ENCODE peak calls at places on chromosomes 13 and 19, in seven cellular contexts. R is sigmoid colon, O is adrenal gland, W is esophagus squamous epithelium, B is stomach, K is HCT116, F is K562. M is an unnamed sample.

GRCh38 chr13:37134411-37135041 is 29.1 kb upstream of the CSNK1A1L start:
- DNase-seq in R (no peak), O (no peak), F (no peak), K (no peak), B (no peak), W (no peak), M (no peak)

GRCh38 chr13:43005460-43006236 is 13.6 kb upstream of the EPSTI1 start:
- DNase-seq in F (no peak), K (no peak), R (no peak), W (no peak), B (no peak), O (no peak), M (no peak)

GRCh38 chr19:13190781-13191540 is 40.8 kb downstream of the IER2 start:
- DNase-seq in F (peak; percentile 42), B (peak; percentile 69), W (no peak), K (no peak), O (no peak), R (no peak), M (peak; percentile 82)

GRCh38 chr19:13050274-13050673 is 52.4 kb downstream of the LYL1 start:
- DNase-seq in F (no peak), R (no peak), B (no peak), O (no peak), K (no peak), W (no peak), M (no peak)

GRCh38 chr19:2888739-2889224 is 11.9 kb upstream of the ZNF57 start:
- DNase-seq in R (no peak), O (no peak), K (no peak), F (no peak), B (no peak), W (no peak), M (peak; percentile 23)

GRCh38 chr13:43376596-43376995 is 353.2 kb downstream of the DNAJC15 start:
- DNase-seq in K (no peak), B (no peak), O (no peak), R (no peak), F (no peak), W (no peak), M (no peak)

GRCh38 chr13:76778906-76779305 is 107.3 kb downstream of the KCTD12 start:
- DNase-seq in W (no peak), K (no peak), O (no peak), B (no peak), R (no peak), F (no peak), M (no peak)

GRCh38 chr13:113954046-113954841 is 19.6 kb downstream of the C13orf46 start:
- DNase-seq in K (no peak), F (no peak), O (no peak), B (no peak), W (no peak), R (no peak), M (no peak)

GRCh38 chr13:114303700-114304327 is 10.5 kb upstream of the CHAMP1 start:
- DNase-seq in F (no peak), K (no peak), W (no peak), R (no peak), B (no peak), O (no peak), M (no peak)

GRCh38 chr19:42282036-42282762 is 13.1 kb downstream of the CIC start:
- DNase-seq in O (peak; percentile 48), F (no peak), R (peak; percentile 76), K (no peak), B (no peak), W (no peak), M (no peak)

GRCh38 chr13:51895906-51896888 is 34.4 kb downstream of the CCDC70 start:
- DNase-seq in O (peak; percentile 60), W (no peak), R (no peak), K (peak; percentile 29), F (peak; percentile 48), B (peak; percentile 67), M (peak; percentile 57)

GRCh38 chr19:54352546-54352945 is 12.2 kb downstream of the LAIR1 start:
- DNase-seq in O (no peak), F (no peak), K (no peak), B (no peak), W (no peak), R (no peak), M (no peak)

GRCh38 chr19:2602391-2603181 is 99.9 kb downstream of the GNG7 start:
- DNase-seq in W (no peak), O (peak; percentile 64), K (no peak), F (no peak), B (peak; percentile 77), R (peak; percentile 98), M (peak; percentile 74)

GRCh38 chr13:74767031-74767430 is 632.8 kb upstream of the KLF12 start:
- DNase-seq in W (no peak), F (no peak), R (no peak), K (no peak), B (no peak), O (peak; percentile 23), M (no peak)

GRCh38 chr13:89496478-89496877 is 1825.3 kb downstream of the SLITRK5 start:
- DNase-seq in K (no peak), B (no peak), F (no peak), O (no peak), R (no peak), W (no peak), M (no peak)

GRCh38 chr13:26946675-26947342 is 186.2 kb upstream of the GPR12 start:
- DNase-seq in W (no peak), B (no peak), O (no peak), R (no peak), K (peak; percentile 44), F (peak; percentile 39), M (no peak)

GRCh38 chr19:1261512-1261862 is 7.6 kb upstream of the CIRBP start:
- DNase-seq in R (peak; percentile 78), W (no peak), K (no peak), O (no peak), B (no peak), F (no peak), M (peak; percentile 46)

GRCh38 chr19:789473-790052 is 7.7 kb upstream of the PTBP1 start:
- DNase-seq in K (no peak), R (no peak), B (no peak), O (no peak), F (peak; percentile 14), W (no peak), M (no peak)

GRCh38 chr13:58592052-58592451 is 960.5 kb downstream of the PCDH17 start:
- DNase-seq in R (no peak), O (no peak), W (no peak), F (no peak), B (no peak), K (no peak), M (no peak)

GRCh38 chr19:45154064-45154827 is 6.5 kb downstream of the NKPD1 start:
- DNase-seq in K (peak; percentile 92), B (no peak), W (no peak), R (no peak), F (peak; percentile 87), O (peak; percentile 89), M (no peak)

GRCh38 chr13:25494708-25495411 is 123.1 kb downstream of the ATP8A2 start:
- DNase-seq in F (no peak), R (no peak), K (no peak), O (no peak), B (no peak), W (no peak), M (no peak)

GRCh38 chr13:72163671-72164070 is 296.7 kb upstream of the DACH1 start:
- DNase-seq in W (no peak), F (no peak), R (no peak), B (no peak), K (no peak), O (peak; percentile 14), M (no peak)

GRCh38 chr19:50908311-50908710 is 2.9 kb downstream of the KLK4 start:
- DNase-seq in K (no peak), B (no peak), R (no peak), O (no peak), W (no peak), F (no peak), M (no peak)

GRCh38 chr19:1893791-1894190 is 8.5 kb upstream of the ABHD17A start:
- DNase-seq in R (no peak), B (no peak), O (no peak), W (no peak), K (no peak), F (peak; percentile 2), M (no peak)

DNA sequence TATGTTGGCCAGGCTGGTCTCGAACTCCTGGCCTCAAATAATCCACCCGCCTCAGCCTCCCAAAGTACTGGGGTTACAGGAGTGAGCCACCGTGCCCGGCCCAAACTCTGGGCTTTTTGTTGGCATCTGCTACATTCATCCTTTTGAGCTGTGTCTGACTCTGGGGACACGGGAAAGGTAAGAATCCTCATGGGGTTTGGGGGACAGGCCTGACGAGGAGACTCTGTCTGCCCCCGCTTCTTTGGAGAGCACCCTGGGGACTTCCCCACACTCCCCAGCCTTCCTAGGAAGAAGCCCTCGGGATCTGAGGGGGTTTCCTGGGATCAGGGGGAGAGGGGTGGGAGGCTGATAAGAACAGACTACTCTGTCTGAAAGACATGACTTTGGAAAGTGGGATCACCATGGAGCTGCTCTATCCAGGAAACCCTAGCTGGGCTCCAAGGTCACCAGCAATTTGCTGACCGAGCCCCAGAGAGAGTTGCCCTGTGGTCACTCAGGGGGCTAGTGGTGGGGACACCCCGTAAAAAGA is 8.1 kb upstream of the FCER2 start:
- DNase-seq in K (no peak), W (no peak), B (no peak), R (no peak), O (no peak), F (no peak), M (no peak)
- TF ChIP-seq CTCF in K (no peak), W (no peak), B (no peak), R (no peak), O (no peak), F (no peak), M (no peak)

DNA sequence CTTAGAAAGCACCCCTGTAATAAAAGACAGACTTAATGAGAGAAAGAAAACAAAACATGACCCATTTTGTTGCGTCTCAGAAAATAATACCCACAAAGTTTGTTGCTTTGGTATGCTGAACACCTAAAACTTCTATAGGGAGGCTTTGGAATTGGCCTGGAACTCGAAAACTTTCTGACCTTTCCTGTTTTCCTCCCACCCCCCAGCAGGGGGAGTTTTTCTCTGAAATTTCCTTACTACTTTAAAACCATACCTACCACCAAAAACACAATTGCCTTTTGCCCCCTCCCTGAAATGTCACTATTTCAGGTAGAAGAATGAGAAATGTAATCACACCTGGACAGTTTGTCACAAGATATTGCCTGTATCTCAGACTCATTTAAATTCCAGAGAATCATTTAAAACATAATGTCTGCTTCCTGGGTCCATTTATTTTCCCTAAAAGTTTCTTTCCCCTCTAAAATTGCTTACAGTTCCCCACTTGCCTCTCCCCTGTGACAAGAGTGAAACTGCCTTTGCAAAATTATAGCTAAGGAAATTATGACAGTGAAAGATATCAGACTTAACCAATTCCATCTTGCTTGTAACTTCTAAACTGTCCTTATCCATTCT is 2700.2 kb downstream of the PCDH9 start:
- DNase-seq in W (no peak), O (no peak), B (no peak), K (peak; percentile 19), R (no peak), F (peak; percentile 13), M (no peak)
- TF ChIP-seq POLR2A in W (no peak), O (no peak), B (no peak), K (no peak), R (no peak), F (no peak), M (no peak)

GRCh38 chr19:55985254-55985653 is 1.3 kb upstream of the NLRP5 start:
- DNase-seq in F (no peak), W (no peak), K (no peak), R (no peak), O (no peak), B (no peak), M (no peak)

GRCh38 chr19:55986487-55986886 is at the start of gene NLRP5:
- DNase-seq in R (no peak), W (no peak), K (peak; percentile 7), B (no peak), F (no peak), O (no peak), M (no peak)
- H3K27ac ChIP-seq in R (no peak within 1 kb of the TSS), W (no peak within 1 kb of the TSS), K (no peak within 1 kb of the TSS), B (no peak within 1 kb of the TSS), F (no peak within 1 kb of the TSS), O (no peak within 1 kb of the TSS), M (no peak within 1 kb of the TSS)

GRCh38 chr19:46616631-46617322 is 8.1 kb downstream of the PTGIR start:
- DNase-seq in K (peak; percentile 49), R (no peak), B (peak; percentile 88), W (no peak), F (peak; percentile 65), O (peak; percentile 74), M (peak; percentile 69)
- TF ChIP-seq CTCF in K (peak; percentile 80), R (no peak), B (no peak), W (no peak), F (peak; percentile 86), O (peak; percentile 37), M (peak; percentile 28)